ENCODE peak calls at places on chromosomes 4 and X, in six cellular contexts. F is NCI-H1930; B is activated naive CD4-positive, alpha-beta T cell treated with Interleukin-2 at 50 U/mL for 16 hours; Q is CD4-positive, alpha-beta memory T cell; M is AG04450; E is dermis microvascular lymphatic vessel endothelial cell. G is an unnamed sample.

GRCh38 chr4:158791588-158791987 is 22.8 kb downstream of the FNIP2 start:
- DNase-seq in M (no peak), B (no peak), E (no peak), Q (no peak), F (no peak), G (no peak)

GRCh38 chrX:51395807-51396728 is 63.4 kb downstream of the NUDT10 start:
- DNase-seq in M (no peak), B (peak; percentile 47), E (no peak), F (peak; percentile 64), Q (peak; percentile 70), G (peak; percentile 69)

GRCh38 chr4:167119392-167119791 is 114.9 kb downstream of the SPOCK3 start:
- DNase-seq in E (no peak), Q (no peak), B (no peak), F (no peak), M (no peak), G (no peak)

GRCh38 chr4:119690871-119691270 is 62.3 kb upstream of the PDE5A start:
- DNase-seq in Q (no peak), F (no peak), E (no peak), M (no peak), B (no peak), G (no peak)

GRCh38 chr4:55069248-55069647 is 56.1 kb downstream of the KDR start:
- DNase-seq in M (no peak), Q (no peak), F (no peak), E (no peak), B (no peak), G (no peak)

GRCh38 chrX:39385022-39385421 is 583.8 kb downstream of the MID1IP1 start:
- DNase-seq in M (no peak), F (no peak), E (no peak), B (no peak), Q (no peak), G (no peak)

GRCh38 chr4:151175204-151175603 is 75.8 kb downstream of the RPS3A start:
- DNase-seq in M (no peak), E (no peak), F (no peak), B (no peak), Q (no peak), G (no peak)

GRCh38 chr4:6695660-6696581 is 2.2 kb downstream of the S100P start:
- DNase-seq in E (no peak), Q (peak; percentile 81), B (peak; percentile 54), M (no peak), F (no peak), G (peak; percentile 44)

GRCh38 chr4:95250544-95251137 is 298.1 kb downstream of the UNC5C start:
- DNase-seq in E (no peak), B (no peak), Q (no peak), M (no peak), F (no peak), G (no peak)

GRCh38 chr4:33961751-33962150 is 2282.6 kb downstream of the ARAP2 start:
- DNase-seq in B (no peak), F (no peak), E (no peak), Q (no peak), M (no peak), G (no peak)